ENCODE peak calls at places on chromosomes 12 and 14, in eight cellular contexts. B is progenitor cell of endocrine pancreas, M is NB4, R is mesothelial cell of epicardium, G is GM23338, P is HL-60, Q is fibroblast of lung, V is suprapubic skin. A is an unnamed sample.

GRCh38 chr14:54220697-54221431 is 175.9 kb upstream of the CDKN3 start:
- DNase-seq in V (no peak), M (no peak), P (no peak), G (no peak), Q (no peak), B (no peak), R (no peak), A (no peak)

GRCh38 chr12:113837059-113837458 is 129.1 kb downstream of the RBM19 start:
- DNase-seq in M (no peak), P (no peak), B (no peak), G (no peak), V (no peak), R (no peak), Q (no peak), A (no peak)

GRCh38 chr12:133221241-133221640 is 14.4 kb downstream of the ANHX start:
- DNase-seq in B (no peak), P (no peak), M (no peak), Q (no peak), R (no peak), V (no peak), G (no peak), A (no peak)

GRCh38 chr12:45503887-45504286 is 225.6 kb upstream of the ARID2 start:
- DNase-seq in B (no peak), P (no peak), G (no peak), V (no peak), Q (no peak), M (no peak), R (no peak), A (no peak)

GRCh38 chr14:99273724-99274345 is 1.8 kb upstream of the BCL11B start:
- DNase-seq in P (no peak), B (no peak), V (peak; percentile 74), M (peak; percentile 55), Q (no peak), G (peak; percentile 42), R (no peak), A (no peak)

GRCh38 chr14:77965919-77966435 is 166.1 kb downstream of the ADCK1 start:
- DNase-seq in G (peak; percentile 77), V (no peak), M (peak; percentile 75), P (peak; percentile 26), Q (peak; percentile 11), R (no peak), B (peak; percentile 21), A (no peak)

GRCh38 chr12:65656904-65657351 is 167.4 kb upstream of the HMGA2 start:
- DNase-seq in Q (peak; percentile 94), P (peak; percentile 29), B (no peak), V (no peak), G (no peak), M (peak; percentile 96), R (no peak), A (no peak)

GRCh38 chr12:6383572-6384498 is at the start of gene LTBR:
- DNase-seq in M (peak; percentile 95), B (peak; percentile 60), V (peak; percentile 99), G (peak; percentile 83), Q (peak; percentile 95), R (peak; percentile 82), P (peak; percentile 93), A (peak; percentile 88)

GRCh38 chr14:50531595-50532501 is 521 bp downstream of the MAP4K5 start:
- DNase-seq in Q (peak; percentile 41), P (no peak), M (peak; percentile 68), G (peak; percentile 77), B (peak; percentile 39), V (peak; percentile 83), R (peak; percentile 40), A (peak; percentile 91)

GRCh38 chr14:20603813-20604212 is 12.6 kb upstream of the RNASE12 start:
- DNase-seq in R (no peak), G (no peak), B (no peak), V (no peak), M (peak; percentile 50), Q (no peak), P (no peak), A (no peak)

GRCh38 chr14:76876076-76876475 is 49.9 kb downstream of the LRRC74A start:
- DNase-seq in M (peak; percentile 71), R (peak; percentile 50), B (peak; percentile 57), Q (peak; percentile 79), G (peak; percentile 90), P (no peak), V (no peak), A (no peak)
- TF ChIP-seq CTCF in M (peak; percentile 90), R (peak; percentile 78), B (peak; percentile 98), Q (peak; percentile 92), G (peak; percentile 99), P (peak; percentile 51), V (peak; percentile 89), A (peak; percentile 94)

GRCh38 chr12:119695034-119695433 is 27.1 kb downstream of the PRKAB1 start:
- DNase-seq in P (no peak), R (no peak), G (peak; percentile 83), Q (peak; percentile 15), M (no peak), B (no peak), V (no peak), A (no peak)
- TF ChIP-seq CTCF in P (peak; percentile 30), R (no peak), G (peak; percentile 70), Q (peak; percentile 63), M (peak; percentile 60), B (peak; percentile 50), V (no peak), A (peak; percentile 77)

GRCh38 chr14:39432619-39433451 is 602 bp upstream of the FBXO33 start:
- DNase-seq in M (peak; percentile 77), G (peak; percentile 88), P (peak; percentile 51), V (peak; percentile 92), R (peak; percentile 59), Q (peak; percentile 54), B (peak; percentile 86), A (peak; percentile 93)
- TF ChIP-seq CTCF in M (no peak), G (no peak), P (no peak), V (no peak), R (no peak), Q (no peak), B (peak; percentile 19), A (peak; percentile 61)

GRCh38 chr12:59432057-59432456 is 163.8 kb upstream of the SLC16A7 start:
- DNase-seq in R (no peak), M (no peak), Q (no peak), B (no peak), V (no peak), P (no peak), G (no peak), A (no peak)

GRCh38 chr12:59425798-59426197 is 170.0 kb upstream of the SLC16A7 start:
- DNase-seq in M (no peak), G (no peak), B (no peak), V (no peak), R (no peak), P (no peak), Q (no peak), A (no peak)

GRCh38 chr12:59429766-59430165 is 166.1 kb upstream of the SLC16A7 start:
- DNase-seq in V (no peak), Q (peak; percentile 6), B (no peak), R (no peak), G (no peak), M (no peak), P (no peak), A (no peak)

DNA sequence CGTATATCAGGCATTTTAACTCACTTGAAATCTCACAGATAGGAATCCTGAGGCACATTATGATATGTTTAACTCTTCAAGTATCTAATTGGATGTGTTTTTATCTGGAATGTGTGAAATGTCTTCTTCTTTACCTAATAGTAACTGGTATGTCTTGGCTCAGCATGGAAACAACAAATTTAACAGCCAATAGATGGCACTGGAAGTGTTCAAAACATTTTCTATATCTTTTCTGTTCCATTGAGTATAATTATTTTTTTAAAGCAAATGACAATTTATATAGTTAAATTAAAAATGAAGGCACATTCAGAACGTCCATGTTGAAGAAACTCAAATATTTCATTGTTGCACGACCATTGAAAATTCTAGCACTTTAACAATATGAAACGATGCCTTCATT is 164.6 kb upstream of the SLC16A7 start:
- DNase-seq in B (no peak), Q (peak; percentile 37), R (no peak), G (peak; percentile 21), M (peak; percentile 5), P (no peak), V (no peak), A (no peak)
- TF ChIP-seq CTCF in B (no peak), Q (peak; percentile 21), R (no peak), G (peak; percentile 57), M (no peak), P (no peak), V (no peak), A (peak; percentile 79)

DNA sequence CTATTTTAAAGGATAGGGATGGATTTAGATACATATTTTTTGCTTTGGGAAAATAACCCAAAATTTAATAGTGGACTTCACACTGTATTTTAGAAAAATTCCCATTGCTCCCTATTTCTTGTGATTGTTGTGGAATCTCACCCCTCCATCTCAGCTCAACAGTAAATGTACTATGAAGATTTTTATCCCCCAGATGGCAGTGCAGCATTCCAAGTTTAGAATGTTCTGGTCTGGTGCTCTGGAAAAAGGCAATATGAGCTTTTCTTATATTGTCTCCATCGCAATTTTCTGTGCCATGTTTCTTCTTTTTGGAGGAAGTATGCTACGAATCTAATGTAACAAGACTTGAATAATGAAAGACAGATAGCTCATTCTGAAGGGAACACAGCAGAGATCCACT is 471.7 kb upstream of the SYT1 start:
- DNase-seq in Q (peak; percentile 62), P (no peak), M (no peak), B (no peak), R (no peak), G (no peak), V (no peak), A (no peak)
- TF ChIP-seq CTCF in Q (peak; percentile 40), P (no peak), M (no peak), B (peak; percentile 18), R (no peak), G (peak; percentile 25), V (no peak), A (peak; percentile 64)

GRCh38 chr14:94128216-94128839 is 1.1 kb downstream of the IFI27L2 start:
- DNase-seq in Q (no peak), M (no peak), B (no peak), P (no peak), R (no peak), V (peak; percentile 71), G (no peak), A (no peak)
- TF ChIP-seq CTCF in Q (no peak), M (no peak), B (no peak), P (no peak), R (no peak), V (no peak), G (no peak), A (no peak)

GRCh38 chr12:54270345-54270744 is 9.6 kb downstream of the CBX5 start:
- DNase-seq in R (no peak), M (no peak), V (no peak), G (no peak), P (no peak), B (no peak), Q (no peak), A (no peak)
- TF ChIP-seq CTCF in R (no peak), M (no peak), V (no peak), G (no peak), P (no peak), B (no peak), Q (no peak), A (no peak)

DNA sequence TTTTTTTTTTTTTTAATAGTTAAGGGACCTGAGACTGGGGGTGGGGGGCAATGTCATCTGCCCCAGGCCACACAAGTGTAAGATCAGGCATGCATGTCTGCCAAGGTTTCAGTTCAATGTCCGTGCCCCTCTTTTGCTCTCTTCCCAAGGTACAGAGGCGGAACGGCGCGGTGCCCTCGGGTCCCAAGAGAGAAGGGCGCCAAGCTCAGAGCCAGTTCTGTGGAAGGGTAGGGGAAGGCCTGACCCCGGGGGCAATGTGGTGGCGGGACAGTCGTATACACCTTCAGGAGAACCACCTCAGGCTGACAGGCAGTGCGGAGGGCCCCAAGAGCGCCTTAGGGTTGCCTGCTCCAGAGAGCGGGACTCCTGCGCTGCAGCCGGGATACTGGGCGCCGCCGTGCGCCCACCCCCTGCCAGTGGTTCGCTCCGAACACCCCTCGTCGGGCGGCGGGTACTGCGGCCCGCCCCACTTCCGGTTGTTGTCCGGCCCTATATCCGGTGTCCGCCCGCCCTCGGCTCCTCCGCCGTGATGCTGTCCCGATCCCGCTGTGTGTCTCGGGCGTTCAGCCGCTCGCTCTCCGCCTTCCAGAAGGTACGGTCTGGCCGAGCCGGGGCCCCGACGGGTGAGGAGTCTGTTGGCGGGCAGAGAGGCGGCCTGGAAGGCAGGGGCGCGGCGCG is at the start of gene DLST:
- DNase-seq in G (peak; percentile 91), R (peak; percentile 76), P (peak; percentile 59), M (peak; percentile 92), Q (peak; percentile 86), B (peak; percentile 82), V (peak; percentile 95), A (peak; percentile 97)
- TF ChIP-seq CTCF in G (no peak), R (no peak), P (no peak), M (no peak), Q (no peak), B (no peak), V (no peak), A (no peak)